ENCODE peak calls at places on chromosomes 6 and 20, in four cellular contexts. Z is mesothelial cell of epicardium, R is RWPE1, H is GM10248. S is an unnamed sample.

GRCh38 chr6:12911387-12911960 is 194.9 kb downstream of the PHACTR1 start:
- DNase-seq in H (no peak), R (no peak), Z (no peak), S (peak)

GRCh38 chr20:46057856-46058655 is 29.0 kb downstream of the SLC12A5 start:
- DNase-seq in Z (no peak), R (peak), H (no peak), S (peak)

GRCh38 chr6:113909224-113909856 is 52.2 kb downstream of the MARCKS start:
- DNase-seq in H (peak), R (peak), Z (no peak), S (peak)

GRCh38 chr6:82959385-82959941 is 106.2 kb downstream of the UBE3D start:
- DNase-seq in H (no peak), Z (no peak), R (no peak), S (no peak)

GRCh38 chr6:41744236-41744787 is 2.9 kb downstream of the PGC start:
- DNase-seq in Z (no peak), H (no peak), R (no peak), S (no peak)

GRCh38 chr6:43093361-43094289 is 17.5 kb downstream of the PTK7 start:
- DNase-seq in R (no peak), Z (no peak), H (no peak), S (no peak)

GRCh38 chr6:25369450-25370086 is 90.4 kb downstream of the CARMIL1 start:
- DNase-seq in Z (no peak), R (no peak), H (no peak), S (no peak)

GRCh38 chr20:8901237-8902025 is 167.5 kb upstream of the PLCB4 start:
- DNase-seq in H (no peak), R (no peak), Z (no peak), S (no peak)

GRCh38 chr20:57397004-57397692 is 6.0 kb downstream of the RBM38 start:
- DNase-seq in H (no peak), R (no peak), Z (no peak), S (peak)

GRCh38 chr6:45563902-45564301 is 186.2 kb upstream of the SUPT3H start:
- DNase-seq in R (no peak), Z (no peak), H (no peak), S (no peak)

GRCh38 chr20:22584630-22584921 is 204 bp upstream of the FOXA2 start:
- DNase-seq in Z (no peak), R (peak), H (no peak), S (no peak)

GRCh38 chr6:47722178-47722577 is 23.8 kb downstream of the ADGRF4 start:
- DNase-seq in Z (no peak), R (no peak), H (peak), S (peak)

GRCh38 chr20:54320148-54320607 is 112.3 kb downstream of the PFDN4 start:
- DNase-seq in H (no peak), R (no peak), Z (no peak), S (no peak)

GRCh38 chr6:116408476-116408875 is 37.7 kb downstream of the DSE start:
- DNase-seq in H (no peak), Z (no peak), R (no peak), S (no peak)

GRCh38 chr6:73955800-73956199 is 259.8 kb downstream of the CD109 start:
- DNase-seq in R (no peak), Z (no peak), H (no peak), S (no peak)

GRCh38 chr6:33590531-33591198 is 10.6 kb upstream of the BAK1 start:
- DNase-seq in H (no peak), Z (no peak), R (peak), S (no peak)

GRCh38 chr6:163943647-163944395 is 529.3 kb downstream of the QKI start:
- DNase-seq in Z (peak), R (no peak), H (no peak), S (no peak)

GRCh38 chr6:35495258-35496035 is 1.4 kb downstream of the TEAD3 start:
- DNase-seq in Z (no peak), R (no peak), H (no peak), S (no peak)

GRCh38 chr6:40999498-41000070 is 39.4 kb downstream of the UNC5CL start:
- DNase-seq in H (peak), R (no peak), Z (no peak), S (peak)

GRCh38 chr6:153051801-153052200 is 49.3 kb upstream of the MTRF1L start:
- DNase-seq in H (no peak), R (no peak), Z (no peak), S (no peak)

GRCh38 chr6:34276191-34276590 is 27.4 kb upstream of the SMIM29 start:
- DNase-seq in H (no peak), Z (no peak), R (no peak), S (no peak)

GRCh38 chr20:52242237-52243230 is 51.0 kb upstream of the ZFP64 start:
- DNase-seq in Z (no peak), R (peak), H (peak), S (peak)

GRCh38 chr6:95768539-95768938 is 191.2 kb downstream of the MANEA start:
- DNase-seq in R (no peak), Z (no peak), H (no peak), S (no peak)

GRCh38 chr20:57693002-57693582 is 16.7 kb downstream of the PMEPA1 start:
- DNase-seq in R (peak), H (no peak), Z (peak), S (no peak)

GRCh38 chr6:150813319-150813992 is 52.0 kb upstream of the MTHFD1L start:
- DNase-seq in R (peak), Z (no peak), H (peak), S (peak)

GRCh38 chr6:119887671-119888070 is 538.1 kb upstream of the MAN1A1 start:
- DNase-seq in R (no peak), Z (no peak), H (no peak), S (no peak)

GRCh38 chr6:57324538-57324937 is 7.1 kb downstream of the PRIM2 start:
- DNase-seq in Z (no peak), R (peak), H (no peak), S (no peak)

GRCh38 chr20:56513096-56513806 is 11.3 kb upstream of the FAM209A start:
- DNase-seq in H (no peak), Z (no peak), R (no peak), S (no peak)

GRCh38 chr6:72950114-72950860 is 275.0 kb downstream of the KHDC1L start:
- DNase-seq in R (peak), H (no peak), Z (no peak), S (no peak)

GRCh38 chr6:44535446-44535845 is 147.9 kb downstream of the CDC5L start:
- DNase-seq in H (no peak), Z (no peak), R (no peak), S (no peak)
- TF ChIP-seq CTCF in H (no peak), Z (no peak), R (no peak), S (no peak)

DNA sequence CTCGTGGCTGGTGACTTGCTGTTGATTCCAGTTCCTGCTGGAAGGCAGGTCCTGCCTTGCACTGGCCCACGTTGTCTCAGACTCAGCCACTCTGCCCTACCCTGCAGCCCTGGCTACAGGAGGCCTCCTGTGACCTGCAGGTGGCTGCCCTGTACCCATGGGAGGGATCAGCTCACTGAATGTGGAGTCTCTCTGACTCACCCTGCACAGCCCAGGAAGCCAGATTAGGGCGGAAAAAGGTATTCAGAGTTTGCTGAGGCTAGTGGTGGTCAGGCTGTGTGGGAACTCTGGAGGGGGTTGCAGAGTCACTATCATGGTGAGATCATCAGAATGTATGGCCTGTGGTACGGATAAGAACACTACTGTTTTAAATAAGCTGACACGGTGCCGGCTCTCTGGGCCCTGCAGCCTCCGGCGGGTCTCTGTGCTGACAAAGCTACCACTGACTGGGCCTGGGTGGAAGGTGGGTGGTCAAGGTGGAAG is 24.7 kb upstream of the PYGB start:
- DNase-seq in R (peak), H (no peak), Z (no peak), S (no peak)
- TF ChIP-seq CTCF in R (no peak), H (no peak), Z (no peak), S (no peak)

GRCh38 chr6:149186873-149187272 is 130.6 kb upstream of the TAB2 start:
- DNase-seq in R (no peak), H (no peak), Z (no peak), S (no peak)

GRCh38 chr6:149194815-149195558 is 122.5 kb upstream of the TAB2 start:
- DNase-seq in Z (no peak), H (no peak), R (no peak), S (no peak)

GRCh38 chr6:149196091-149196490 is 121.4 kb upstream of the TAB2 start:
- DNase-seq in Z (no peak), R (no peak), H (no peak), S (no peak)

GRCh38 chr6:149185799-149186357 is 131.6 kb upstream of the TAB2 start:
- DNase-seq in R (no peak), H (no peak), Z (no peak), S (no peak)

DNA sequence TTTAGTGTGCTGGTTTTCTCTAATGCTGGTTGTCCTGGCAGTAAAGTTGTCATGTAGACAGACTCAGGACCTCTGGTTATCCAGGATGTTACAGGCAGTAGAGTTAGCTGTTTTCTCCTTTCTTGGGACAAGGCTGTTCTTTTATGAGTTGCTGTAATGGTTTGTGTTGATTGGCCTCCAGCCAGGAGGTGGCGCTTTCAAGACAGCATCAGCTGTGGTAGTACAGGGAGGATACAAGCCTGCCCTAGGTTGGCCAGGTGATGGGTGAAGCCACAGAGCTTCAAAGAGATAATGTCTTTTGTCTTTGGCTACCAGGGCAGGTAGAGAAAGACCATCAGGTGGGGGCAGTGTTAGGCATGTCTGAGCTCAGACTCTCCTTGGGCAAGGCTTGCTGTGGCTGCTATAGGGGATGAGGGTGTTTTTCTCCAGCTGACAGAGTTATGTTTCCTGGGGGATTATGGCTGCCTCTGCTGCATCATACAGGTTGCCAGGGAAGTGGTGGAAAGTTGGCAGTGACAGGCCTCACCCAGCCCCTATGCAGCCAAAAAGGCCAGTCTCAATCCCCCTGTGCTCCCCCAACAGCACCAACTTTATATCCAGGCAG is 127.2 kb upstream of the TAB2 start:
- DNase-seq in H (no peak), Z (no peak), R (no peak), S (no peak)
- TF ChIP-seq CTCF in H (no peak), Z (no peak), R (no peak), S (no peak)

GRCh38 chr6:1015819-1016218 is 296.1 kb upstream of the FOXQ1 start:
- DNase-seq in R (no peak), Z (no peak), H (no peak), S (no peak)
- TF ChIP-seq CTCF in R (no peak), Z (no peak), H (no peak), S (no peak)